ENCODE peak calls at places on chromosomes 12 and 14, in eight cellular contexts. B is CD8-positive, alpha-beta memory T cell; N is astrocyte; F is cardiac muscle cell; V is left lung; S is CD4-positive, alpha-beta T cell; H is Panc1; X is IMR-90. K is an unnamed sample. For H3K9me3, the result is how much of the 10 kb centered on the place peaks cover.

GRCh38 chr14:59251811-59252771 is 63.6 kb downstream of the DAAM1 start:
- DNase-seq in B (no peak), N (peak), F (peak), V (no peak), S (no peak), H (no peak), X (peak), K (no peak)

GRCh38 chr14:102629700-102630365 is 37.4 kb downstream of the RCOR1 start:
- DNase-seq in B (no peak), N (no peak), F (peak), V (no peak), S (no peak), H (no peak), X (peak), K (no peak)

GRCh38 chr12:79006306-79006705 is 141.7 kb downstream of the SYT1 start:
- DNase-seq in B (no peak), N (peak), F (peak), V (no peak), S (no peak), H (peak), X (peak), K (no peak)

GRCh38 chr14:45251912-45252311 is 1.1 kb downstream of the MIS18BP1 start:
- DNase-seq in B (no peak), N (no peak), F (peak), V (no peak), S (no peak), H (no peak), X (peak), K (no peak)

GRCh38 chr12:66695130-66695529 is 16.3 kb upstream of the GRIP1 start:
- DNase-seq in B (no peak), N (no peak), F (no peak), V (no peak), S (no peak), H (no peak), X (no peak), K (no peak)

GRCh38 chr14:59189281-59189821 is 884 bp downstream of the DAAM1 start:
- DNase-seq in B (peak), N (peak), F (peak), V (peak), S (no peak), H (no peak), X (peak), K (peak)

GRCh38 chr12:125208942-125209341 is 143.7 kb downstream of the AACS start:
- DNase-seq in B (no peak), N (no peak), F (no peak), V (no peak), S (no peak), H (no peak), X (no peak), K (no peak)

GRCh38 chr12:102948941-102949352 is 8.5 kb upstream of the ASCL1 start:
- DNase-seq in B (peak), N (no peak), F (peak), V (no peak), S (peak), H (peak), X (peak), K (no peak)

GRCh38 chr12:55838361-55838760 is 4.4 kb downstream of the MMP19 start:
- DNase-seq in B (no peak), N (no peak), F (no peak), V (no peak), S (no peak), H (no peak), X (no peak), K (no peak)

GRCh38 chr14:79514700-79515099 is 696.6 kb downstream of the DIO2 start:
- DNase-seq in B (no peak), N (peak), F (peak), V (no peak), S (no peak), H (no peak), X (peak), K (no peak)

GRCh38 chr12:131929530-131930456 is 717 bp downstream of the PUS1 start:
- DNase-seq in B (peak), N (no peak), F (peak), V (no peak), S (peak), H (no peak), X (peak), K (no peak)

GRCh38 chr12:25771062-25771461 is 187.4 kb upstream of the RASSF8 start:
- DNase-seq in B (no peak), N (peak), F (no peak), V (no peak), S (no peak), H (no peak), X (peak), K (no peak)

GRCh38 chr12:6020930-6021329 is 75.9 kb upstream of the ANO2 start:
- DNase-seq in B (no peak), N (no peak), F (no peak), V (no peak), S (no peak), H (no peak), X (no peak), K (no peak)

GRCh38 chr14:71525663-71526246 is 406.5 kb upstream of the RGS6 start:
- DNase-seq in B (no peak), N (no peak), F (no peak), V (no peak), S (no peak), H (no peak), X (peak), K (no peak)

GRCh38 chr12:101891462-101891971 is 14.1 kb downstream of the DRAM1 start:
- DNase-seq in B (no peak), N (peak), F (peak), V (peak), S (no peak), H (no peak), X (peak), K (no peak)

GRCh38 chr12:53061404-53062010 is 11.6 kb downstream of the TNS2 start:
- DNase-seq in B (no peak), N (no peak), F (peak), V (peak), S (no peak), H (no peak), X (no peak), K (no peak)

GRCh38 chr12:19245126-19245525 is 115.6 kb downstream of the PLEKHA5 start:
- DNase-seq in B (no peak), N (no peak), F (no peak), V (no peak), S (no peak), H (no peak), X (no peak), K (no peak)

GRCh38 chr12:53048033-53048779 is 1.7 kb upstream of the TNS2 start:
- DNase-seq in B (no peak), N (no peak), F (no peak), V (peak), S (no peak), H (no peak), X (no peak), K (no peak)

GRCh38 chr12:11991604-11992003 is 79.1 kb upstream of the BCL2L14 start:
- DNase-seq in B (no peak), N (peak), F (no peak), V (no peak), S (no peak), H (no peak), X (no peak), K (no peak)

GRCh38 chr14:56860441-56860840 is 50.2 kb upstream of the OTX2 start:
- DNase-seq in B (no peak), N (no peak), F (no peak), V (no peak), S (no peak), H (no peak), X (no peak), K (no peak)

GRCh38 chr12:90653051-90653450 is 301.9 kb downstream of the CCER1 start:
- DNase-seq in B (no peak), N (peak), F (no peak), V (no peak), S (no peak), H (no peak), X (peak), K (no peak)

GRCh38 chr14:65501328-65501727 is 88.8 kb downstream of the FUT8 start:
- DNase-seq in B (no peak), N (no peak), F (peak), V (no peak), S (no peak), H (no peak), X (no peak), K (no peak)

GRCh38 chr14:98171654-98172053 is 1100.3 kb downstream of the BCL11B start:
- DNase-seq in B (no peak), N (no peak), F (no peak), V (no peak), S (no peak), H (no peak), X (no peak), K (no peak)

GRCh38 chr14:101595887-101596721 is 34.8 kb downstream of the DIO3 start:
- DNase-seq in B (peak), N (no peak), F (no peak), V (no peak), S (peak), H (no peak), X (no peak), K (no peak)

GRCh38 chr14:21102472-21103164 is 1.8 kb downstream of the TMEM253 start:
- DNase-seq in B (no peak), N (no peak), F (peak), V (no peak), S (no peak), H (no peak), X (no peak), K (no peak)

GRCh38 chr12:66644151-66644550 is 34.7 kb downstream of the GRIP1 start:
- DNase-seq in B (no peak), N (peak), F (no peak), V (no peak), S (no peak), H (no peak), X (no peak), K (no peak)

GRCh38 chr14:88882236-88882635 is 57.8 kb downstream of the TTC8 start:
- DNase-seq in B (no peak), N (peak), F (no peak), V (no peak), S (no peak), H (no peak), X (peak), K (no peak)

GRCh38 chr14:92198804-92199203 is 77.0 kb downstream of the CPSF2 start:
- DNase-seq in B (no peak), N (no peak), F (no peak), V (no peak), S (no peak), H (no peak), X (no peak), K (no peak)

GRCh38 chr12:79119796-79120195 is 255.2 kb downstream of the SYT1 start:
- DNase-seq in B (no peak), N (no peak), F (peak), V (no peak), S (no peak), H (no peak), X (no peak), K (no peak)

GRCh38 chr12:115337693-115338543 is 653.9 kb upstream of the TBX3 start:
- DNase-seq in B (no peak), N (peak), F (peak), V (no peak), S (no peak), H (no peak), X (peak), K (no peak)

GRCh38 chr12:66061557-66062279 is 68.8 kb downstream of the LLPH start:
- DNase-seq in B (no peak), N (no peak), F (peak), V (no peak), S (no peak), H (no peak), X (no peak), K (no peak)

GRCh38 chr12:115183752-115184151 is 499.8 kb upstream of the TBX3 start:
- DNase-seq in B (no peak), N (no peak), F (no peak), V (no peak), S (no peak), H (no peak), X (no peak), K (no peak)

GRCh38 chr14:67493092-67493717 is 4.7 kb upstream of the TMEM229B start:
- DNase-seq in B (no peak), N (no peak), F (no peak), V (no peak), S (no peak), H (no peak), X (no peak), K (no peak)

GRCh38 chr14:104080557-104081492 is 4.7 kb upstream of the ASPG start:
- DNase-seq in B (no peak), N (no peak), F (no peak), V (no peak), S (no peak), H (no peak), X (no peak), K (no peak)

GRCh38 chr12:131832393-131833231 is 4.4 kb downstream of the MMP17 start:
- DNase-seq in B (no peak), N (no peak), F (peak), V (no peak), S (no peak), H (no peak), X (peak), K (no peak)

GRCh38 chr14:37617864-37618365 is 22.5 kb downstream of the TTC6 start:
- DNase-seq in B (no peak), N (no peak), F (no peak), V (no peak), S (no peak), H (no peak), X (no peak), K (no peak)
- H3K9me3 ChIP-seq in B (under half), N (under half), F (under half), V (under half), S (under half), H (under half), X (under half), K (under half)

DNA sequence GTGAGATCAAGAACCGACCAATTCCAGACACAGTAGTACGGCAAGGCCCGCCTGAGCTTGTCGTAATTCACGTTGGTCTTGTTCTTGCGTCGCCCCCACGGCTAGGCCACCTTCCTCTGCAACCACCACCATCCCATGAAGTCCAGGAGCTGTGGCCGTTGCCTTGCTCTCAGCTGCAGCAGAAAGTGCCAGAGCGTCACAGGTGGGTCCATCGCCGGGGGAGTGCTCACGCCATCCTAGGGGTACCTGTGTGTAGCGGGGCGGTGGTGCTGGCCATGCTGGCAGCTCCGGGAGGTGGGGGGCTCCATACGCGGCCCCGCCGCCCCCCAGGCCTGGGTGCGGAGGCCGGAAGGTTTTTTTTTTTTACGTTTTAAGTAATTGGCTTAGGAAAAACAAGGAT is 23.1 kb downstream of the TMEM121 start:
- DNase-seq in B (no peak), N (no peak), F (no peak), V (no peak), S (no peak), H (no peak), X (no peak), K (no peak)
- H3K9me3 ChIP-seq in B (under half), N (under half), F (under half), V (under half), S (under half), H (under half), X (under half), K (under half)

GRCh38 chr12:130446846-130447654 is 109.4 kb downstream of the PIWIL1 start:
- DNase-seq in B (no peak), N (no peak), F (no peak), V (no peak), S (no peak), H (no peak), X (no peak), K (no peak)

GRCh38 chr12:130447655-130447965 is 109.9 kb downstream of the PIWIL1 start:
- DNase-seq in B (no peak), N (no peak), F (no peak), V (no peak), S (no peak), H (no peak), X (no peak), K (no peak)

GRCh38 chr12:130451001-130451930 is 113.6 kb downstream of the PIWIL1 start:
- DNase-seq in B (no peak), N (no peak), F (no peak), V (no peak), S (no peak), H (no peak), X (no peak), K (no peak)

GRCh38 chr12:130448044-130448821 is 110.5 kb downstream of the PIWIL1 start:
- DNase-seq in B (no peak), N (no peak), F (no peak), V (no peak), S (no peak), H (no peak), X (no peak), K (no peak)

DNA sequence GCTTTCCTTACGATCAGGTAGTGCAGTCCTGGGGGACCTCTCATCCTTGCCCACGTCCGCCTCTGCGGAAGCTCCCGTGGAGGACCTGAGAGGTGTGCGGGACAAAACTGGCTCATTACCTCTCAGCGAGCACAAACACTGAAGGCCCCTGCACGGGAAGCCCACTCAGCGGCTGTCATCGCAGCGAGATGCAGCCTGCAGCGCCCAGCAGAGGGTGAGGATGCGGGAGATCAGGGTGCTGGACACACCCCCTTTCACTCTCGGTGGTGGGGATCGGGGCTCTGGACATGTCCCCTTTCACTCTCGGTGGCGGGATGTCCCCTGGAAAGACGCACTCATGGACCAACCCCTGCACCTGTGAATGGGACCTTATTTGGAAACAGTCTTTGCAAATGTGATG is 111.6 kb downstream of the PIWIL1 start:
- DNase-seq in B (no peak), N (no peak), F (no peak), V (no peak), S (no peak), H (no peak), X (no peak), K (no peak)
- H3K9me3 ChIP-seq in B (under half), N (under half), F (under half), V (under half), S (under half), H (under half), X (half or more), K (under half)

GRCh38 chr14:28321475-28322244 is 444.9 kb upstream of the FOXG1 start:
- DNase-seq in B (no peak), N (peak), F (peak), V (no peak), S (no peak), H (no peak), X (no peak), K (no peak)
- H3K9me3 ChIP-seq in B (under half), N (under half), F (under half), V (under half), S (under half), H (under half), X (under half), K (under half)

DNA sequence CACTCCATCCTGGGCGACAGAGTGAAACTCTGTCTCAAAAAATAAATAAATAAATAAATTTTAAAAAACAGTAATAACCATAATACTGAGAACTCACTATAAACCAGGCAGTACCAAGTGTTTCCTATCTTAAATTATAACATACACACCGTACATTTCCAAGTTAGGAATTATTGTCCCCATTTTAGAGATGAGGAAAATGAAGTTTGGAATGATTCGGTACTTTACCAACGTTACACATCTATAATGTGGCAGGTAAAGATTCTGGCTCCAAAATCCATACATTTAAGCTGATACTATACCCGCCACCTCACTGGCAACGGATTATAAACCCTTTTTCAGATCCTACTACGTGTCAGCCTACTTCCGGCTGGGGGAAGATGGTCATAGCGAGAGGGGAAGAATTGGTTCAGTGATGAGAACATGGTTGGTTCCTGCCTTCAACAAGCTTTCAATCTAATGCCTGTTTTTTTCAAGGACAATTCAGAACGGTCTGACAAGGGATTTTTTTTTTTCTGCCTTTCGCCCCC is 105.9 kb upstream of the ATF7IP start:
- DNase-seq in B (no peak), N (no peak), F (no peak), V (no peak), S (no peak), H (no peak), X (no peak), K (no peak)
- H3K9me3 ChIP-seq in B (under half), N (under half), F (under half), V (under half), S (under half), H (under half), X (under half), K (under half)

DNA sequence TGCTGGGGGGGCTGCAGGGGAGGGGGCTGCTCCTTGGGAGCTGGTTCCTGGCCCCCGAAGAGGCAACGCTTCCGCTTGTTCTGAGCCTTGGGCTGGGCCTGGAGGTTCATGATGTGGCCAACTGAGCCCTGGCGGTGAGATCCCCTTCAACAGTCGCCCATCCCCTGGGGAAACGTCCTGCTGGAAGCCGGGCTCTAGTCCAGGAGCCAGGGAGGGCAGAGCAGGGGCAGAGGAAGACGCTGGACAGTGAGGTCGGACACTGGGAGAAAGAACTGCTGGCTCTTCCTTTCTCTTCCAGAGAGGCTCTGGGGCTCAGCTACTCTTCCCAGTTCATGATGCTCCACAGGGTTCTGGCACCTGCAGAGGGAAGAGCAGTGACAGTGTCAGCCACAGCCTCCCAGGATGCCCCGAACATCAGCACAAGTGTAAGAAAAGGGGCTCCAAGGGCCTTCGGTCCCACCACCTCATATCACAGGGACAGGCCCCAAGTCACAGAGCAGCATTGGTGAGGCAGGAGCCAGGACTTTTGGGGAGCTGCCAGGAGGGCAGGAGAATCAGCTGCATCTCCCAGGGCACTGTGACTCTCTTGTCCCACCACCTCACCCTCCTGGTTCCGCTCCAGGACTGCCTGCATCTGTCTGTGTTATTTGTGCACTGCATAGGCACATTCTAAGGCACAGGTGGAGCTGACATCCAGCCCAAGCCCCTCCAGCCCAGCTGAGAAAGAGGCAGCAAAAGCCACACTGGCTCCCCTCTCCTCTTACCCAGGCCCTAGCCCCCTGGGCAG is 25.9 kb upstream of the PNMA1 start:
- DNase-seq in B (no peak), N (no peak), F (no peak), V (no peak), S (no peak), H (no peak), X (no peak), K (no peak)
- H3K9me3 ChIP-seq in B (under half), N (under half), F (under half), V (under half), S (under half), H (under half), X (under half), K (under half)

GRCh38 chr12:123036471-123037285 is 56.2 kb downstream of the ARL6IP4 start:
- DNase-seq in B (no peak), N (no peak), F (no peak), V (no peak), S (no peak), H (no peak), X (no peak), K (no peak)
- H3K9me3 ChIP-seq in B (under half), N (under half), F (under half), V (under half), S (under half), H (under half), X (under half), K (under half)

GRCh38 chr14:106346084-106346483 is 819.7 kb downstream of the TMEM121 start:
- DNase-seq in B (no peak), N (no peak), F (no peak), V (no peak), S (no peak), H (no peak), X (no peak), K (no peak)

GRCh38 chr14:106346534-106347290 is 820.3 kb downstream of the TMEM121 start:
- DNase-seq in B (no peak), N (no peak), F (no peak), V (no peak), S (no peak), H (no peak), X (no peak), K (no peak)

GRCh38 chr14:106347291-106347778 is 821.0 kb downstream of the TMEM121 start:
- DNase-seq in B (no peak), N (no peak), F (no peak), V (no peak), S (no peak), H (no peak), X (no peak), K (no peak)

GRCh38 chr14:106343636-106344035 is 817.3 kb downstream of the TMEM121 start:
- DNase-seq in B (no peak), N (no peak), F (no peak), V (no peak), S (no peak), H (no peak), X (no peak), K (no peak)

GRCh38 chr14:106347890-106348755 is 821.7 kb downstream of the TMEM121 start:
- DNase-seq in B (no peak), N (no peak), F (no peak), V (no peak), S (no peak), H (no peak), X (no peak), K (no peak)
- H3K9me3 ChIP-seq in B (under half), N (under half), F (under half), V (under half), S (under half), H (under half), X (under half), K (under half)